ENCODE peak calls at places on chromosomes 3 and 15, in ten cellular contexts. B is psoas muscle, F is uterus, E is kidney epithelial cell, P is body of pancreas, Z is cardiac muscle cell, D is Calu3, M is AG09319, V is progenitor cell of endocrine pancreas, L is stomach. G is an unnamed sample.

GRCh38 chr3:194101592-194102432 is 34.1 kb upstream of the HES1 start:
- DNase-seq in V (no peak), P (peak; percentile 50), B (no peak), M (no peak), Z (no peak), L (peak; percentile 58), D (peak; percentile 49), F (no peak), E (no peak), G (no peak)

GRCh38 chr3:58117561-58118305 is 93.0 kb downstream of the DNASE1L3 start:
- DNase-seq in V (no peak), M (peak; percentile 35), L (peak; percentile 93), P (peak; percentile 84), F (peak; percentile 78), B (no peak), Z (no peak), D (peak; percentile 29), E (no peak), G (peak; percentile 72)

GRCh38 chr15:101014921-101015841 is 96.0 kb downstream of the LRRK1 start:
- DNase-seq in B (peak; percentile 82), V (peak; percentile 69), M (no peak), F (peak; percentile 76), Z (peak; percentile 76), L (peak; percentile 79), P (peak; percentile 70), E (no peak), D (peak; percentile 86), G (peak; percentile 79)

GRCh38 chr3:150721285-150722130 is 17.8 kb upstream of the ERICH6 start:
- DNase-seq in B (no peak), L (no peak), M (no peak), F (no peak), V (no peak), E (no peak), Z (peak; percentile 72), D (no peak), P (no peak), G (peak; percentile 75)

GRCh38 chr3:16484216-16484615 is 29.3 kb downstream of the RFTN1 start:
- DNase-seq in D (no peak), L (peak; percentile 40), Z (no peak), P (peak; percentile 37), F (peak; percentile 77), B (no peak), E (peak; percentile 79), V (no peak), M (peak; percentile 96), G (peak; percentile 100)

GRCh38 chr3:105752791-105753415 is 115.9 kb downstream of the CBLB start:
- DNase-seq in E (no peak), P (no peak), F (no peak), B (no peak), Z (no peak), L (no peak), V (no peak), M (no peak), D (no peak), G (peak; percentile 38)

GRCh38 chr3:135172191-135172869 is 377.3 kb downstream of the EPHB1 start:
- DNase-seq in M (no peak), D (no peak), F (no peak), B (no peak), P (no peak), Z (no peak), L (no peak), V (no peak), E (no peak), G (no peak)

GRCh38 chr3:109921509-109921908 is 584.2 kb upstream of the DPPA4 start:
- DNase-seq in P (no peak), V (no peak), F (no peak), B (no peak), L (no peak), Z (peak; percentile 17), M (no peak), E (no peak), D (no peak), G (no peak)

GRCh38 chr3:184117649-184118048 is 17.5 kb upstream of the EIF2B5 start:
- DNase-seq in V (no peak), B (no peak), P (no peak), M (no peak), Z (no peak), E (no peak), L (no peak), F (no peak), D (no peak), G (no peak)

GRCh38 chr3:124986153-124987143 is 51.9 kb upstream of the MUC13 start:
- DNase-seq in P (no peak), Z (no peak), M (peak; percentile 57), F (no peak), B (no peak), V (no peak), E (peak; percentile 51), D (peak; percentile 54), L (no peak), G (peak; percentile 91)

GRCh38 chr15:64092075-64092820 is 1.4 kb downstream of the CIAO2A start:
- DNase-seq in L (no peak), Z (no peak), P (no peak), D (no peak), E (no peak), B (no peak), M (no peak), F (no peak), V (no peak), G (peak; percentile 29)

GRCh38 chr3:7960601-7961000 is 541.0 kb upstream of the LMCD1 start:
- DNase-seq in P (no peak), L (no peak), D (no peak), M (no peak), E (no peak), Z (no peak), F (no peak), V (no peak), B (no peak), G (no peak)

GRCh38 chr3:7959094-7959493 is 542.5 kb upstream of the LMCD1 start:
- DNase-seq in V (no peak), P (no peak), E (no peak), L (no peak), D (no peak), F (no peak), B (no peak), Z (no peak), M (no peak), G (no peak)

GRCh38 chr3:7962244-7962643 is 539.4 kb upstream of the LMCD1 start:
- DNase-seq in L (no peak), Z (no peak), M (no peak), F (no peak), P (no peak), B (no peak), D (no peak), V (no peak), E (no peak), G (no peak)

DNA sequence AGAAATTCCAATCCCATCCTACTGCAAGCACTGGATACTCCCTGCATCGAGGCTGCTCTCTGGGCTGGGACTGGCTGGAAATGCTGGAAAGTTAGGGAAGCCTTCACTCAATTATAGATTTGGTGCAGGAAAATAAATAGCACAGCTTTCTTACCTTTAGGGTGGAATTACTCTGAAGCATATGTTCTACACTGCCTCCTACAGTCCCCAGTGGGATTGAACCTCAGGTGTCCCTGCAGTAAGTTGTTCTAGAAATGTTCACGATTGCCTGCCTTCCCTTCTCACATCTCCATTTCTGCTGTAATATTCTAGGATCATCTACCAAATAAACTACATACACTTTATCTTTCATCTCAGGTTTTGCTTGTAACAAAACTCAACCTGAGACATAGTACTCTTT is 536.7 kb upstream of the LMCD1 start:
- DNase-seq in L (no peak), E (no peak), F (no peak), M (no peak), V (no peak), P (no peak), Z (no peak), D (no peak), B (no peak), G (no peak)
- TF ChIP-seq CTCF in L (no peak), E (peak; percentile 11), F (no peak), M (no peak), V (peak; percentile 18), P (no peak), Z (no peak), D (no peak), B (no peak), G (no peak)

DNA sequence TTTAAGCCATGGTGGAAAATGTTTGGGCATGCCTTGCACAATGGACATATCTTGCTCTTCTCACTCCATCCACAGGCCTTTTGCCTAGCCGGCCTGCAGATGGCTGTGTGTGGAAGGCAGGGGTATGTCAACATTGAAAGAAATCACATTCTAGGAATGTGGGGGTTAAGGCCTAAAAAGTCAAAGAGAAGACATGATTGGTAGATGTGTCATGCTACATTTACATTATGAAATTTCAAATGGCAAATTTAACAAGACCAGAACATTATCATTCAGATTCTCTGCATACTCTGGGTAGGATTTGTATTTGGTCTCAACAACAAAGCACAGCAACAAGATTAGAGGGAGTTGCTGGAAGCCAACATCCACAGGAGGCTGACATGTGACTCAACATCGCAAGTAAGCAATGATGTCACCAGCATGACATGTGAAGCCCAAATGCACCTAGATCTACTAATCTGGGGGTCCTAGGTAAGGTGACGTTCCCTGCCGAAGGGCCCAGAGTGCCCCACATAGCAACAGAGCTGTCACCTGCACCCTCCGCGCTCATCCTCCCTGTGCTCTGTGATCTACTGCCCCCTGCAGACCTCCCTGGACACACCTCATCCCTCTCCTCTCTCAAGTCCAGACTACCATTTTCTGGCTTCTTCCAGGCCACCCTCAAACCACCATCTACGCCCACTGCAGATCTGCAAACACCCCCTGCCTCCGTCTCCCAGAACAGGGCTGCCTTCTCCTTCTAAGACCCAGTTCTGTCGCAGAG is 39.4 kb downstream of the CLDN18 start:
- DNase-seq in M (peak; percentile 32), Z (no peak), D (no peak), F (no peak), E (no peak), B (no peak), L (no peak), P (no peak), V (no peak), G (peak; percentile 81)
- TF ChIP-seq CTCF in M (no peak), Z (no peak), D (peak; percentile 21), F (no peak), E (no peak), B (no peak), L (no peak), P (no peak), V (no peak), G (peak; percentile 13)

GRCh38 chr3:27287052-27287451 is 82.1 kb downstream of the NEK10 start:
- DNase-seq in M (no peak), Z (no peak), D (no peak), B (no peak), P (no peak), F (no peak), E (no peak), V (no peak), L (no peak), G (no peak)
- TF ChIP-seq CTCF in M (no peak), Z (no peak), D (no peak), B (no peak), P (no peak), F (no peak), E (no peak), V (no peak), L (no peak), G (no peak)

DNA sequence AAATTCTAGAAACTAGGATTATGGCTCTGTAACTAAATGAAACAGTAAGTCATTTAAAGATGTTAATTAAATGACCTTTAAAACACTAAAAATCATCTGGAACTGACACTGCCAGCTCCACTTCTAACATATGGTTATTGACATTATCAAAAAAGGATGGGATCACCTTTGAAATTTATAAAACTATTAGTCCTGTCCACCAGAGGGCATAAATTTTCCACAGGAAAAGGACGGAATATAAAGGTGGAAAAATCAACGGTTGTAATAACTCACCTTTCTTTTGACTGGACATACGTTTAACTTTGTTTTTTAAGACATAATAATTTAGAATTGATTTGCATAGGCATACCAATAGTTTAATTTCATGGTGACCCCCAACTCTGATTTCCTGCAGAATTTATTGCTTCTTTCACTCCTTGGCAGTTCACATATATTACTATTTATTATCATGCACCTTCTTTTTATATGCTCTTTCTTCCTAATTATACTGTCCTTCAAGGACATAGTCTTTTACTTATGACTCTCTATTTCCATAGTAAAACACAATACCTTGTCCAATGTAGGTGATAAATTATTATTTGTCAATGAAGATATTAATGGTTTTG is 345.7 kb downstream of the CADM2 start:
- DNase-seq in M (no peak), E (no peak), B (no peak), V (no peak), P (no peak), F (no peak), L (no peak), Z (peak; percentile 7), D (no peak), G (no peak)
- TF ChIP-seq CTCF in M (no peak), E (peak; percentile 40), B (peak; percentile 24), V (peak; percentile 55), P (no peak), F (no peak), L (peak; percentile 2), Z (no peak), D (peak; percentile 45), G (no peak)

G was measured in fibroblast of villous mesenchyme.